ENCODE peak calls at places on chromosomes 2 and 18, in seven cellular contexts. One of them, this sample, is unnamed.

GRCh38 chr18:55927831-55928230 is 339.8 kb upstream of the TCF4 start:
- DNase-seq in psoas muscle: no peak
- DNase-seq in NCI-H1092: no peak
- DNase-seq in MCF 10A: peak
- DNase-seq in AG10803: peak
- DNase-seq in activated naive CD8-positive, alpha-beta T cell treated with anti-CD3 and anti-CD28 coated beads for 36 hours: no peak
- DNase-seq in bronchial epithelial cell: peak
- DNase-seq in this sample: no peak

GRCh38 chr2:96876811-96877437 is 7.0 kb upstream of the SEMA4C start:
- DNase-seq in psoas muscle: no peak
- DNase-seq in NCI-H1092: no peak
- DNase-seq in MCF 10A: no peak
- DNase-seq in AG10803: no peak
- DNase-seq in activated naive CD8-positive, alpha-beta T cell treated with anti-CD3 and anti-CD28 coated beads for 36 hours: no peak
- DNase-seq in bronchial epithelial cell: no peak
- DNase-seq in this sample: no peak

GRCh38 chr2:3661149-3661660 is 3.2 kb downstream of the ALLC start:
- DNase-seq in psoas muscle: no peak
- DNase-seq in NCI-H1092: no peak
- DNase-seq in MCF 10A: no peak
- DNase-seq in AG10803: peak
- DNase-seq in activated naive CD8-positive, alpha-beta T cell treated with anti-CD3 and anti-CD28 coated beads for 36 hours: no peak
- DNase-seq in bronchial epithelial cell: no peak
- DNase-seq in this sample: no peak

GRCh38 chr2:236546561-236546961 is 23.1 kb upstream of the ACKR3 start:
- DNase-seq in psoas muscle: no peak
- DNase-seq in NCI-H1092: no peak
- DNase-seq in MCF 10A: no peak
- DNase-seq in AG10803: no peak
- DNase-seq in activated naive CD8-positive, alpha-beta T cell treated with anti-CD3 and anti-CD28 coated beads for 36 hours: peak
- DNase-seq in bronchial epithelial cell: no peak
- DNase-seq in this sample: no peak

GRCh38 chr18:44954256-44954655 is 273.6 kb downstream of the SETBP1 start:
- DNase-seq in psoas muscle: no peak
- DNase-seq in NCI-H1092: peak
- DNase-seq in MCF 10A: no peak
- DNase-seq in AG10803: no peak
- DNase-seq in activated naive CD8-positive, alpha-beta T cell treated with anti-CD3 and anti-CD28 coated beads for 36 hours: no peak
- DNase-seq in bronchial epithelial cell: no peak
- DNase-seq in this sample: no peak

GRCh38 chr2:49972699-49973098 is 818.4 kb upstream of the FSHR start:
- DNase-seq in psoas muscle: no peak
- DNase-seq in NCI-H1092: no peak
- DNase-seq in MCF 10A: no peak
- DNase-seq in AG10803: no peak
- DNase-seq in activated naive CD8-positive, alpha-beta T cell treated with anti-CD3 and anti-CD28 coated beads for 36 hours: no peak
- DNase-seq in bronchial epithelial cell: no peak
- DNase-seq in this sample: no peak

GRCh38 chr2:101418704-101419663 is 31.7 kb upstream of the CREG2 start:
- DNase-seq in psoas muscle: no peak
- DNase-seq in NCI-H1092: peak
- DNase-seq in MCF 10A: peak
- DNase-seq in AG10803: peak
- DNase-seq in activated naive CD8-positive, alpha-beta T cell treated with anti-CD3 and anti-CD28 coated beads for 36 hours: peak
- DNase-seq in bronchial epithelial cell: peak
- DNase-seq in this sample: peak

GRCh38 chr18:50689578-50689977 is 129.7 kb downstream of the MAPK4 start:
- DNase-seq in psoas muscle: no peak
- DNase-seq in NCI-H1092: no peak
- DNase-seq in MCF 10A: no peak
- DNase-seq in AG10803: no peak
- DNase-seq in activated naive CD8-positive, alpha-beta T cell treated with anti-CD3 and anti-CD28 coated beads for 36 hours: no peak
- DNase-seq in bronchial epithelial cell: no peak
- DNase-seq in this sample: no peak

GRCh38 chr18:79615586-79615985 is 64.0 kb upstream of the CTDP1 start:
- DNase-seq in psoas muscle: no peak
- DNase-seq in NCI-H1092: no peak
- DNase-seq in MCF 10A: no peak
- DNase-seq in AG10803: no peak
- DNase-seq in activated naive CD8-positive, alpha-beta T cell treated with anti-CD3 and anti-CD28 coated beads for 36 hours: no peak
- DNase-seq in bronchial epithelial cell: no peak
- DNase-seq in this sample: no peak

GRCh38 chr2:58039170-58039611 is 7.4 kb upstream of the VRK2 start:
- DNase-seq in psoas muscle: no peak
- DNase-seq in NCI-H1092: no peak
- DNase-seq in MCF 10A: no peak
- DNase-seq in AG10803: peak
- DNase-seq in activated naive CD8-positive, alpha-beta T cell treated with anti-CD3 and anti-CD28 coated beads for 36 hours: no peak
- DNase-seq in bronchial epithelial cell: no peak
- DNase-seq in this sample: no peak

GRCh38 chr2:121075006-121075545 is 209.9 kb downstream of the TFCP2L1 start:
- DNase-seq in psoas muscle: peak
- DNase-seq in NCI-H1092: no peak
- DNase-seq in MCF 10A: peak
- DNase-seq in AG10803: peak
- DNase-seq in activated naive CD8-positive, alpha-beta T cell treated with anti-CD3 and anti-CD28 coated beads for 36 hours: peak
- DNase-seq in bronchial epithelial cell: peak
- DNase-seq in this sample: peak